ENCODE peak calls at places on chromosomes 4 and X, in nine cellular contexts. R is kidney, J is brain microvascular endothelial cell, Q is cardiac muscle cell, D is right atrium auricular region, X is thoracic aorta, G is AG09319, T is pancreas, F is fibroblast of the aortic adventitia. Y is an unnamed sample.

GRCh38 chr4:99013402-99013843 is 17.9 kb downstream of the METAP1 start:
- DNase-seq in R (no peak), J (peak), Q (peak), D (no peak), X (no peak), G (no peak), T (no peak), F (peak), Y (no peak)

GRCh38 chr4:158938462-158939044 is 164.3 kb upstream of the RAPGEF2 start:
- DNase-seq in R (no peak), J (no peak), Q (peak), D (no peak), X (no peak), G (no peak), T (no peak), F (no peak), Y (no peak)

GRCh38 chrX:23820235-23820782 is 37.3 kb downstream of the SAT1 start:
- DNase-seq in R (no peak), J (no peak), Q (peak), D (no peak), X (no peak), G (no peak), T (no peak), F (no peak), Y (no peak)

GRCh38 chr4:6986067-6986780 is 56.9 kb upstream of the TADA2B start:
- DNase-seq in R (no peak), J (peak), Q (peak), D (peak), X (no peak), G (no peak), T (no peak), F (peak), Y (no peak)

GRCh38 chr4:128566688-128567087 is 242.8 kb upstream of the JADE1 start:
- DNase-seq in R (no peak), J (no peak), Q (no peak), D (no peak), X (no peak), G (no peak), T (no peak), F (no peak), Y (no peak)

GRCh38 chr4:95693594-95693993 is 144.8 kb upstream of the UNC5C start:
- DNase-seq in R (no peak), J (peak), Q (peak), D (no peak), X (no peak), G (no peak), T (no peak), F (no peak), Y (no peak)

GRCh38 chrX:17081969-17082368 is 135.5 kb downstream of the REPS2 start:
- DNase-seq in R (no peak), J (no peak), Q (no peak), D (no peak), X (no peak), G (no peak), T (no peak), F (no peak), Y (no peak)

GRCh38 chr4:7764466-7764865 is 175.2 kb downstream of the AFAP1 start:
- DNase-seq in R (peak), J (no peak), Q (no peak), D (no peak), X (no peak), G (no peak), T (no peak), F (no peak), Y (peak)

GRCh38 chr4:185213829-185214228 is 4.4 kb downstream of the SNX25 start:
- DNase-seq in R (no peak), J (no peak), Q (no peak), D (no peak), X (no peak), G (no peak), T (no peak), F (no peak), Y (no peak)

GRCh38 chr4:5711479-5712184 is 631 bp downstream of the EVC start:
- DNase-seq in R (peak), J (peak), Q (peak), D (no peak), X (no peak), G (no peak), T (peak), F (peak), Y (no peak)

GRCh38 chr4:182170417-182170935 is 72.7 kb upstream of the TENM3 start:
- DNase-seq in R (no peak), J (no peak), Q (no peak), D (no peak), X (no peak), G (no peak), T (no peak), F (no peak), Y (no peak)
- TF ChIP-seq CTCF in R (no peak), J (no peak), Q (no peak), D (no peak), X (no peak), G (no peak), T (no peak), F (no peak), Y (no peak)

GRCh38 chr4:86594559-86595425 is 677 bp downstream of the PTPN13 start:
- DNase-seq in R (peak), J (peak), Q (peak), D (peak), X (no peak), G (peak), T (no peak), F (peak), Y (no peak)
- TF ChIP-seq CTCF in R (no peak), J (peak), Q (peak), D (no peak), X (no peak), G (peak), T (no peak), F (peak), Y (peak)

GRCh38 chr4:43778187-43778915 is 670.3 kb downstream of the KCTD8 start:
- DNase-seq in R (no peak), J (no peak), Q (no peak), D (no peak), X (no peak), G (no peak), T (no peak), F (no peak), Y (no peak)

GRCh38 chr4:43781125-43781524 is 667.5 kb downstream of the KCTD8 start:
- DNase-seq in R (no peak), J (no peak), Q (no peak), D (no peak), X (no peak), G (no peak), T (no peak), F (no peak), Y (no peak)

GRCh38 chr4:43776371-43776770 is 672.2 kb downstream of the KCTD8 start:
- DNase-seq in R (no peak), J (no peak), Q (no peak), D (no peak), X (no peak), G (no peak), T (no peak), F (peak), Y (no peak)
- TF ChIP-seq CTCF in R (no peak), J (peak), Q (peak), D (peak), X (no peak), G (no peak), T (no peak), F (no peak), Y (peak)

GRCh38 chr4:169150806-169151205 is 120.0 kb downstream of the SH3RF1 start:
- DNase-seq in R (no peak), J (no peak), Q (peak), D (no peak), X (no peak), G (no peak), T (no peak), F (peak), Y (no peak)

GRCh38 chr4:169144061-169144600 is 126.6 kb downstream of the SH3RF1 start:
- DNase-seq in R (no peak), J (no peak), Q (no peak), D (no peak), X (no peak), G (no peak), T (no peak), F (no peak), Y (no peak)

GRCh38 chr4:169148851-169149250 is 121.9 kb downstream of the SH3RF1 start:
- DNase-seq in R (no peak), J (no peak), Q (no peak), D (no peak), X (no peak), G (no peak), T (no peak), F (no peak), Y (no peak)

GRCh38 chr4:169143335-169143734 is 127.4 kb downstream of the SH3RF1 start:
- DNase-seq in R (no peak), J (no peak), Q (no peak), D (no peak), X (no peak), G (no peak), T (no peak), F (no peak), Y (no peak)

GRCh38 chr4:169147217-169147616 is 123.5 kb downstream of the SH3RF1 start:
- DNase-seq in R (no peak), J (no peak), Q (no peak), D (no peak), X (no peak), G (no peak), T (no peak), F (no peak), Y (no peak)
- TF ChIP-seq CTCF in R (no peak), J (no peak), Q (no peak), D (no peak), X (no peak), G (no peak), T (no peak), F (no peak), Y (no peak)

GRCh38 chr4:123304151-123305021 is 92.2 kb upstream of the SPRY1 start:
- DNase-seq in R (no peak), J (no peak), Q (no peak), D (no peak), X (no peak), G (no peak), T (no peak), F (no peak), Y (no peak)
- TF ChIP-seq CTCF in R (no peak), J (no peak), Q (no peak), D (no peak), X (no peak), G (no peak), T (no peak), F (no peak), Y (no peak)

GRCh38 chrX:115912372-115912897 is 258.1 kb upstream of the AGTR2 start:
- DNase-seq in R (no peak), J (no peak), Q (no peak), D (no peak), X (no peak), G (no peak), T (no peak), F (peak), Y (no peak)
- TF ChIP-seq CTCF in R (no peak), J (peak), Q (no peak), D (peak), X (no peak), G (peak), T (peak), F (peak), Y (peak)

DNA sequence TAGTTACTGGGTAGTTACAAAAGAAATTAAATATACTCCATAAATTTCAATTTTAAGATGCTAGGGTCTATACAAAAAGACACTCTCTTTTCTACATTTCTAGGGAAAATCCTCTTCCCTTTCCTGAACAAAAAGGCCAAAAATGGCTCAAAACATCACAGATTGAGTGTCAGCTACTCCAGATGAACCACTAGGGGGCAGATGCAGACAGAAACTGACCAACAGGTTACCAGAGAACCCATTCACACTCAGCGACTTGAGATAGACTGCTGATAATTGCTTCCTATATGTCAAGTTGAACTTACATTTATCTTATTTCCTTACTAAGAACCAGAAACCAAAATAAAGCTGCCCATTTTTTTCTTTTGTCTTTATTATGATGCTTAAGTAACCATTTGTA is 83.4 kb upstream of the MID1IP1 start:
- DNase-seq in R (no peak), J (peak), Q (peak), D (no peak), X (no peak), G (no peak), T (no peak), F (peak), Y (no peak)
- TF ChIP-seq CTCF in R (peak), J (peak), Q (peak), D (peak), X (peak), G (peak), T (peak), F (peak), Y (peak)

DNA sequence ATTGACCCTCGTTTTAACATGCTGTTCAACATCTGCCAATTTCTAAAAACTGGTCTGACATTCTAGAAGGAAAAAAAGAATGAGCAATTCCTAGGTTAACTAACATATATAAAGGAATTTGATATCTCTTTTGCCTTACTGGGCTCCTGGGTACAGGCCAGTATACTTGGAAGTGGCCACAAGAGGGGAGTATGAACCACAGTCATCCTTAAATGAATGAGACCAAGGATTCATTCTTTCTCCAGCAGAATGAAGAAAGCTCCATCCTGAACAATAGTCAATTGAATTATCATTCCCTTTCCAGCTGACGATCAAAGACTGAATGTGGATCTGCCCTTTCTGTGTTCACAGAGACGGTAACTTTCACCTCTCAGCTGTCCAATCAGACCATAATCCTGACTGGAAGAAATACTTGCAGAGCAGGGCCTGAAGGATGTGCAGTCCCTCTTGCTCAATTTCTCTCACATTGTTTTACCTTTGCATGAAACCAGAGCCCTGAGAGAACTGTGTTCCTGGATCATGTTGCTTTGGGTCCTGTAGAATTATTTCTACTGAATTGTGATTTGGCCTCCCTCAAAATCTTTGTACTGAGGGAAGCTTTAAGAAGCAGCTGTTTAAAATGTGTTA is 14.8 kb upstream of the SPARCL1 start:
- DNase-seq in R (no peak), J (peak), Q (peak), D (no peak), X (no peak), G (peak), T (no peak), F (peak), Y (no peak)
- TF ChIP-seq CTCF in R (peak), J (peak), Q (peak), D (peak), X (peak), G (peak), T (peak), F (peak), Y (peak)